ENCODE peak calls at places on chromosomes 3 and 15, in four cellular contexts. T is left cardiac atrium, Z is GM10248, M is left colon. L is an unnamed sample.

GRCh38 chr3:185200639-185201038 is 47.8 kb upstream of the C3orf70 start:
- DNase-seq in T (no peak), Z (no peak), M (no peak), L (no peak)

GRCh38 chr3:14224895-14225294 is 46.3 kb downstream of the LSM3 start:
- DNase-seq in T (no peak), Z (no peak), M (no peak), L (no peak)

GRCh38 chr15:55319537-55320325 is 709 bp downstream of the PIGB start:
- DNase-seq in T (no peak), Z (peak; percentile 57), M (no peak), L (peak; percentile 49)

GRCh38 chr15:50797926-50798325 is 32.4 kb upstream of the SPPL2A start:
- DNase-seq in T (no peak), Z (no peak), M (no peak), L (no peak)

GRCh38 chr3:74469713-74470112 is 144.7 kb downstream of the CNTN3 start:
- DNase-seq in T (no peak), Z (no peak), M (no peak), L (no peak)

GRCh38 chr15:49084285-49084570 is 38.0 kb upstream of the SECISBP2L start:
- DNase-seq in T (no peak), Z (no peak), M (no peak), L (no peak)

GRCh38 chr3:31147550-31147949 is 253.1 kb upstream of the GADL1 start:
- DNase-seq in T (no peak), Z (no peak), M (no peak), L (no peak)

GRCh38 chr15:49946681-49947080 is 172.4 kb downstream of the ATP8B4 start:
- DNase-seq in T (no peak), Z (no peak), M (no peak), L (no peak)

GRCh38 chr3:11530153-11530721 is 113.5 kb downstream of the VGLL4 start:
- DNase-seq in T (peak; percentile 73), Z (no peak), M (no peak), L (no peak)

GRCh38 chr3:49867871-49868321 is 1.8 kb downstream of the CAMKV start:
- DNase-seq in T (no peak), Z (peak; percentile 49), M (no peak), L (peak; percentile 49)

GRCh38 chr3:65246561-65246960 is 558.8 kb upstream of the ADAMTS9 start:
- DNase-seq in T (no peak), Z (no peak), M (no peak), L (no peak)

GRCh38 chr3:56347219-56347871 is 120.9 kb downstream of the ERC2 start:
- DNase-seq in T (no peak), Z (no peak), M (no peak), L (peak; percentile 48)

GRCh38 chr3:132265488-132265887 is 51.7 kb upstream of the ACP3 start:
- DNase-seq in T (no peak), Z (no peak), M (no peak), L (no peak)

GRCh38 chr15:67033521-67033920 is 31.9 kb upstream of the SMAD3 start:
- DNase-seq in T (peak; percentile 49), Z (no peak), M (no peak), L (no peak)

GRCh38 chr3:124345845-124346244 is 353.9 kb upstream of the ROPN1 start:
- DNase-seq in T (no peak), Z (no peak), M (no peak), L (no peak)

GRCh38 chr3:156611870-156612494 is 57.1 kb upstream of the SSR3 start:
- DNase-seq in T (no peak), Z (no peak), M (no peak), L (no peak)

GRCh38 chr15:68423359-68424028 is 8.5 kb downstream of the ITGA11 start:
- DNase-seq in T (no peak), Z (no peak), M (no peak), L (no peak)

GRCh38 chr15:96362759-96363678 is 32.5 kb downstream of the NR2F2 start:
- DNase-seq in T (no peak), Z (peak; percentile 18), M (no peak), L (no peak)

GRCh38 chr15:67578020-67578600 is 35.6 kb downstream of the MAP2K5 start:
- DNase-seq in T (no peak), Z (no peak), M (no peak), L (no peak)

GRCh38 chr3:140595295-140595694 is 82.6 kb upstream of the TRIM42 start:
- DNase-seq in T (no peak), Z (no peak), M (no peak), L (no peak)

GRCh38 chr3:16897254-16897926 is 12.6 kb downstream of the PLCL2 start:
- DNase-seq in T (no peak), Z (peak; percentile 35), M (peak; percentile 83), L (no peak)

GRCh38 chr15:69951511-69952209 is 146.1 kb downstream of the TLE3 start:
- DNase-seq in T (no peak), Z (no peak), M (no peak), L (no peak)

GRCh38 chr15:36965561-36966342 is 134.6 kb downstream of the MEIS2 start:
- DNase-seq in T (no peak), Z (no peak), M (no peak), L (no peak)

GRCh38 chr15:50168778-50169411 is 13.1 kb upstream of the SLC27A2 start:
- DNase-seq in T (no peak), Z (no peak), M (no peak), L (no peak)

L was measured in RPMI8226.